ENCODE peak calls at places on chromosomes 12 and 14, in eight cellular contexts. F, V, A, N, O, X, J and T are unnamed samples.

GRCh38 chr12:122834921-122835692 is at the start of gene HIP1R:
- DNase-seq in F (peak), V (peak), A (peak), N (no peak), O (peak), X (peak), J (peak), T (peak)

GRCh38 chr14:61861320-61861865 is 99.2 kb downstream of the SNAPC1 start:
- DNase-seq in F (no peak), V (no peak), A (no peak), N (no peak), O (no peak), X (no peak), J (no peak), T (no peak)

GRCh38 chr14:93946506-93947170 is 19.5 kb downstream of the FAM181A start:
- DNase-seq in F (no peak), V (no peak), A (no peak), N (no peak), O (no peak), X (no peak), J (no peak), T (no peak)

GRCh38 chr14:69553221-69553620 is 21.4 kb downstream of the CCDC177 start:
- DNase-seq in F (no peak), V (no peak), A (no peak), N (no peak), O (no peak), X (no peak), J (no peak), T (no peak)

GRCh38 chr12:105580841-105581352 is 250.4 kb downstream of the C12orf75 start:
- DNase-seq in F (peak), V (no peak), A (no peak), N (no peak), O (no peak), X (no peak), J (no peak), T (no peak)

GRCh38 chr12:1912580-1913376 is 5.7 kb downstream of the CACNA2D4 start:
- DNase-seq in F (peak), V (no peak), A (no peak), N (no peak), O (no peak), X (no peak), J (no peak), T (peak)

GRCh38 chr12:82326905-82327503 is 31.2 kb downstream of the CCDC59 start:
- DNase-seq in F (peak), V (peak), A (no peak), N (no peak), O (no peak), X (no peak), J (peak), T (peak)

GRCh38 chr12:118853634-118854033 is 127.7 kb upstream of the SRRM4 start:
- DNase-seq in F (no peak), V (no peak), A (peak), N (no peak), O (no peak), X (no peak), J (no peak), T (no peak)

GRCh38 chr12:108400481-108400880 is 61.4 kb upstream of the CMKLR1 start:
- DNase-seq in F (no peak), V (no peak), A (no peak), N (no peak), O (no peak), X (no peak), J (no peak), T (no peak)

GRCh38 chr14:21454843-21455550 is 926 bp downstream of the CHD8 start:
- DNase-seq in F (no peak), V (no peak), A (no peak), N (no peak), O (no peak), X (no peak), J (no peak), T (no peak)

GRCh38 chr12:133058203-133059125 is 21.2 kb downstream of the ZNF84 start:
- DNase-seq in F (peak), V (no peak), A (no peak), N (no peak), O (no peak), X (no peak), J (no peak), T (no peak)

GRCh38 chr12:44876554-44877275 is 600 bp upstream of the NELL2 start:
- DNase-seq in F (no peak), V (peak), A (peak), N (no peak), O (no peak), X (peak), J (peak), T (peak)
- TF ChIP-seq CTCF in F (no peak), V (peak), A (peak), N (no peak), O (no peak), X (peak), J (peak), T (no peak)

DNA sequence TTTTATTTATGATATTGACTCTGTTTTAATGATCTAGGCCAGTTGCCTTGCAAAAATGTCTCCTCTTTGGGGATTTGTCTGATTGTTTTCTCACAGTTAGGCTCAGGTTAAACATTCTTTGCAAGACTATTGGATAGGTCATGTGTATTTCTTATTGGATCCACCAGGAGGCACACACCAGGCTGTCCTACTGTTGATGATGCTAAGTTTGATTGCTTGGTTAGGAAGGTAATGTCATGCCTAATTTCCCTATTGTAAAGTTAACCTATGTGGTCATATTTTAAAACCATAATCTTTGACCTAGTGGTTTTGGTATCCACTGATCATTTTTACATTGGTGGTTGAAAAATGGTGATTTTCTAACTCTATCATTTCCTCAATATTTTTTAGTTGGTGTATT is 137.1 kb downstream of the BRMS1L start:
- DNase-seq in F (no peak), V (no peak), A (no peak), N (no peak), O (no peak), X (no peak), J (no peak), T (no peak)
- TF ChIP-seq CTCF in F (no peak), V (peak), A (no peak), N (no peak), O (no peak), X (peak), J (peak), T (peak)

GRCh38 chr12:52816189-52816588 is 2.3 kb upstream of the KRT4 start:
- DNase-seq in F (no peak), V (no peak), A (no peak), N (no peak), O (no peak), X (no peak), J (no peak), T (no peak)

GRCh38 chr12:52815676-52816075 is 1.8 kb upstream of the KRT4 start:
- DNase-seq in F (no peak), V (no peak), A (no peak), N (no peak), O (no peak), X (no peak), J (no peak), T (no peak)

GRCh38 chr12:52817699-52818238 is 3.9 kb upstream of the KRT4 start:
- DNase-seq in F (no peak), V (no peak), A (no peak), N (no peak), O (no peak), X (no peak), J (no peak), T (no peak)

GRCh38 chr12:52818376-52818775 is 4.5 kb upstream of the KRT4 start:
- DNase-seq in F (no peak), V (no peak), A (no peak), N (no peak), O (no peak), X (no peak), J (no peak), T (no peak)

GRCh38 chr12:52817003-52817698 is 3.2 kb upstream of the KRT4 start:
- DNase-seq in F (no peak), V (no peak), A (no peak), N (no peak), O (no peak), X (no peak), J (no peak), T (no peak)
- TF ChIP-seq CTCF in F (no peak), V (no peak), A (no peak), N (no peak), O (no peak), X (no peak), J (no peak), T (no peak)

DNA sequence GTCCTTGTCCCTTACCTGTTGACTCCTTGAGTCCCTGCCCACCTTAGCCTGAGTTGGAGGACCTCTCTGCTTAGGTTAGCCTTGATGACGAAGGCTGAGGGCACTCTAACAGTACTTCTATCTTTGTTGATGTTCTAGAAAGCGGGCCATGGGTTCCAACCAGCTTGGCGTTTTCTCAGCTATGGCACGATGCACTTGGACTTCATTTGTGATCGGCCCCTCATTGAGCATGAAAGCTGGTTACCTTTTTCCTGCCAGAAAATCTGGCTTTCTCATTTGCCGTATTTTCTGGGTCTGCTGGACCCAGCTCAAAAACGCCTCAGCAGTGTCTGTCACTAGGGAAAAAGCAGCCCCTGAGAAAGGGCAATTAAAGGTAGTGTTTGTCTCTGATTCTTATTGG is 290.8 kb downstream of the EMP1 start:
- DNase-seq in F (no peak), V (no peak), A (no peak), N (no peak), O (no peak), X (no peak), J (no peak), T (no peak)
- TF ChIP-seq CTCF in F (no peak), V (no peak), A (no peak), N (no peak), O (no peak), X (no peak), J (no peak), T (no peak)

DNA sequence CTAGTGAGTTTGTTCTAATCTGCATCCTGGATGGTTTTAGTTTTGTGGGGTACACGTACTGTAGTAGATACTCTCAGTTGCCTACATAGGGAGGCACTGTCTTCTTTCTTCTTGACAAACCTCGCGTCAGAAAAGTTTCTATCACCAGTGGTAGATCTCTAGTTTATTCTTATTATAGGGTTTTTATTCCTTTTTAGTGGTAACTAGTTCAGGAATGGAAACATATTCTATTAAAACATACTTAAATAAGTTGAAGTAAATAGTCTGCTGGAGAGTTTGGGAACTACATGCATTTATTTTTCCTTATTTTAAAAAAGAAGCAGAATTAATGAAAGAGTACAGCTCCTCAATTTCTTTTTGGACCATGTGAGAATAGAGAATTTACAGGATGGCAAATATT is 33.6 kb upstream of the OR9K2 start:
- DNase-seq in F (no peak), V (no peak), A (no peak), N (no peak), O (no peak), X (no peak), J (no peak), T (no peak)
- TF ChIP-seq CTCF in F (no peak), V (no peak), A (no peak), N (no peak), O (no peak), X (peak), J (peak), T (no peak)

GRCh38 chr12:102119674-102120563 is at the start of the genes NUP37 and PARPBP:
- DNase-seq in F (peak), V (peak), A (peak), N (peak), O (peak), X (peak), J (peak), T (peak)
- TF ChIP-seq CTCF in F (no peak), V (peak), A (no peak), N (peak), O (no peak), X (no peak), J (no peak), T (no peak)

GRCh38 chr12:24280085-24280842 is 330.8 kb upstream of the SOX5 start:
- DNase-seq in F (no peak), V (no peak), A (no peak), N (no peak), O (no peak), X (no peak), J (no peak), T (no peak)

GRCh38 chr12:24278832-24279231 is 329.4 kb upstream of the SOX5 start:
- DNase-seq in F (no peak), V (no peak), A (no peak), N (no peak), O (no peak), X (no peak), J (no peak), T (no peak)
- TF ChIP-seq CTCF in F (no peak), V (no peak), A (no peak), N (no peak), O (no peak), X (peak), J (no peak), T (no peak)

GRCh38 chr12:121096199-121096798 is 36.4 kb upstream of the P2RX7 start:
- DNase-seq in F (no peak), V (no peak), A (no peak), N (no peak), O (no peak), X (no peak), J (no peak), T (no peak)
- TF ChIP-seq CTCF in F (no peak), V (no peak), A (peak), N (peak), O (no peak), X (peak), J (no peak), T (no peak)

DNA sequence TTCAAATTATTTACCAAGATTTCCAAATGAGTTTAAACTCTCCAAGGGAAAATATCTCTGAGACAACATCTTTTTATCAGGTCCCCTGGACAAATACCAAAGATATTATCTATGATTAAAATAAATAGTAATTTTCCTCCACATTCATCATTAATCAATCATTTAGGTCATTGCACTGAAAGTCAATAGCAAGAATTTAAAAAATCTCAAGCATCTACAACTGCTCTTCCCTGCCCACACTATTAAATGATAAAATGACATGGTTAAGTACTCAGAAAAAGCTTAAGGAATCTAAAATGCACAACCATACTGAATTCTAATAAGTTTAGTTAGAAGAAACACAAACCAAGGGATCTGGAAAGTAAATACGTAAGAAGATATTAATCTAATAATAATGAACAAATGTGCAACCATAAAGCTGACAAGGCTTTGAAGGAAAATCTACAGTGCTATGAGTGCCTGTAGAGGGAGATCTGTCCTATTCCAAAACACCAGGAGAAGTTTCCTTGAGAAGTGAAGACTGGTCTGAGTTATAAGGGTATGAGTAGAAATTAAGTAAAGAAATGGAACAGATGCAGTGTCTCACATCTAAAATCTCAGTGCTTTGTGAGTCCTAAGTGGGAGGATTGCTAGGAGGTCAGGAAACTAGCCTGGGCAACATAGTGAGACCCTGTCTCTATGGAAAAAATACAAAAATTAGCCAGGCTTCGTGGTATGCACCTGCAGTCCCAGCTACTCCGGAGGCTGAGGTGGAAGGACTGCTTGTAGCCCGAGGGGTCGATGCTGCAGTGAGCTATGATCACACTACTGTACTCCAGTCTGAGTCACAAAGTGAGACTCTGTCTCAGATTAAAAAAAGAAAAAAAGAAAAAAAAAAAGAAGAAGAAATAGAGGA is 19.2 kb downstream of the INTS13 start:
- DNase-seq in F (peak), V (no peak), A (no peak), N (no peak), O (no peak), X (peak), J (no peak), T (no peak)
- TF ChIP-seq CTCF in F (no peak), V (no peak), A (no peak), N (peak), O (no peak), X (no peak), J (no peak), T (no peak)

GRCh38 chr12:113310489-113310888 is 24.4 kb downstream of the SLC8B1 start:
- DNase-seq in F (no peak), V (no peak), A (no peak), N (no peak), O (no peak), X (no peak), J (no peak), T (no peak)
- TF ChIP-seq CTCF in F (no peak), V (no peak), A (no peak), N (peak), O (no peak), X (peak), J (no peak), T (peak)